ENCODE peak calls at places on chromosomes 1 and 21, in ten cellular contexts. One of them, this sample, is unnamed.

GRCh38 chr1:215539803-215540575 is 27.1 kb upstream of the KCTD3 start:
- DNase-seq in A673: no peak
- DNase-seq in pulmonary artery endothelial cell: no peak
- DNase-seq in kidney epithelial cell: no peak
- DNase-seq in activated CD4-positive, alpha-beta T cell treated with anti-CD3 and anti-CD28 coated beads for 24 hours: no peak
- DNase-seq in stimulated activated CD8-positive, alpha-beta memory T cell treated with anti-CD3 and anti-CD28 coated beads, Interleukin-15, amount 100 ng/mL, for 4 hours: no peak
- DNase-seq in NCI-H2107: no peak
- DNase-seq in fibroblast of the aortic adventitia: peak; percentile 44
- DNase-seq in H9: no peak
- DNase-seq in AG08396: no peak
- DNase-seq in this sample: no peak

GRCh38 chr1:20248954-20249612 is 41.6 kb upstream of the VWA5B1 start:
- DNase-seq in A673: no peak
- DNase-seq in pulmonary artery endothelial cell: no peak
- DNase-seq in kidney epithelial cell: no peak
- DNase-seq in activated CD4-positive, alpha-beta T cell treated with anti-CD3 and anti-CD28 coated beads for 24 hours: peak; percentile 10
- DNase-seq in stimulated activated CD8-positive, alpha-beta memory T cell treated with anti-CD3 and anti-CD28 coated beads, Interleukin-15, amount 100 ng/mL, for 4 hours: no peak
- DNase-seq in NCI-H2107: no peak
- DNase-seq in fibroblast of the aortic adventitia: no peak
- DNase-seq in H9: no peak
- DNase-seq in AG08396: no peak
- DNase-seq in this sample: no peak

GRCh38 chr1:111217183-111217910 is 10.2 kb upstream of the CHI3L2 start:
- DNase-seq in A673: no peak
- DNase-seq in pulmonary artery endothelial cell: no peak
- DNase-seq in kidney epithelial cell: no peak
- DNase-seq in activated CD4-positive, alpha-beta T cell treated with anti-CD3 and anti-CD28 coated beads for 24 hours: no peak
- DNase-seq in stimulated activated CD8-positive, alpha-beta memory T cell treated with anti-CD3 and anti-CD28 coated beads, Interleukin-15, amount 100 ng/mL, for 4 hours: no peak
- DNase-seq in NCI-H2107: no peak
- DNase-seq in fibroblast of the aortic adventitia: no peak
- DNase-seq in H9: no peak
- DNase-seq in AG08396: no peak
- DNase-seq in this sample: no peak

GRCh38 chr1:117147856-117148588 is 26.5 kb upstream of the TRIM45 start:
- DNase-seq in A673: peak; percentile 72
- DNase-seq in pulmonary artery endothelial cell: no peak
- DNase-seq in kidney epithelial cell: no peak
- DNase-seq in activated CD4-positive, alpha-beta T cell treated with anti-CD3 and anti-CD28 coated beads for 24 hours: no peak
- DNase-seq in stimulated activated CD8-positive, alpha-beta memory T cell treated with anti-CD3 and anti-CD28 coated beads, Interleukin-15, amount 100 ng/mL, for 4 hours: no peak
- DNase-seq in NCI-H2107: no peak
- DNase-seq in fibroblast of the aortic adventitia: peak; percentile 70
- DNase-seq in H9: no peak
- DNase-seq in AG08396: no peak
- DNase-seq in this sample: no peak

GRCh38 chr21:45438391-45439145 is 33.6 kb downstream of the COL18A1 start:
- DNase-seq in A673: no peak
- DNase-seq in pulmonary artery endothelial cell: no peak
- DNase-seq in kidney epithelial cell: no peak
- DNase-seq in activated CD4-positive, alpha-beta T cell treated with anti-CD3 and anti-CD28 coated beads for 24 hours: no peak
- DNase-seq in stimulated activated CD8-positive, alpha-beta memory T cell treated with anti-CD3 and anti-CD28 coated beads, Interleukin-15, amount 100 ng/mL, for 4 hours: no peak
- DNase-seq in NCI-H2107: no peak
- DNase-seq in fibroblast of the aortic adventitia: no peak
- DNase-seq in H9: no peak
- DNase-seq in AG08396: no peak
- DNase-seq in this sample: no peak

GRCh38 chr1:151399890-151400235 is 490 bp downstream of the PSMB4 start:
- DNase-seq in A673: peak; percentile 42
- DNase-seq in pulmonary artery endothelial cell: no peak
- DNase-seq in kidney epithelial cell: no peak
- DNase-seq in activated CD4-positive, alpha-beta T cell treated with anti-CD3 and anti-CD28 coated beads for 24 hours: no peak
- DNase-seq in stimulated activated CD8-positive, alpha-beta memory T cell treated with anti-CD3 and anti-CD28 coated beads, Interleukin-15, amount 100 ng/mL, for 4 hours: no peak
- DNase-seq in NCI-H2107: no peak
- DNase-seq in fibroblast of the aortic adventitia: peak; percentile 29
- DNase-seq in H9: no peak
- DNase-seq in AG08396: peak; percentile 30
- DNase-seq in this sample: no peak

GRCh38 chr1:86906419-86906818 is 7.5 kb downstream of the SELENOF start:
- DNase-seq in A673: peak; percentile 52
- DNase-seq in pulmonary artery endothelial cell: no peak
- DNase-seq in kidney epithelial cell: no peak
- DNase-seq in activated CD4-positive, alpha-beta T cell treated with anti-CD3 and anti-CD28 coated beads for 24 hours: no peak
- DNase-seq in stimulated activated CD8-positive, alpha-beta memory T cell treated with anti-CD3 and anti-CD28 coated beads, Interleukin-15, amount 100 ng/mL, for 4 hours: no peak
- DNase-seq in NCI-H2107: no peak
- DNase-seq in fibroblast of the aortic adventitia: no peak
- DNase-seq in H9: no peak
- DNase-seq in AG08396: no peak
- DNase-seq in this sample: no peak

GRCh38 chr1:117512728-117513321 is 93.0 kb upstream of the TENT5C start:
- DNase-seq in A673: peak; percentile 26
- DNase-seq in pulmonary artery endothelial cell: no peak
- DNase-seq in kidney epithelial cell: no peak
- DNase-seq in activated CD4-positive, alpha-beta T cell treated with anti-CD3 and anti-CD28 coated beads for 24 hours: no peak
- DNase-seq in stimulated activated CD8-positive, alpha-beta memory T cell treated with anti-CD3 and anti-CD28 coated beads, Interleukin-15, amount 100 ng/mL, for 4 hours: no peak
- DNase-seq in NCI-H2107: no peak
- DNase-seq in fibroblast of the aortic adventitia: peak; percentile 62
- DNase-seq in H9: no peak
- DNase-seq in AG08396: peak; percentile 8
- DNase-seq in this sample: no peak

GRCh38 chr1:202133016-202133415 is 10.3 kb downstream of the GPR37L1 start:
- DNase-seq in A673: no peak
- DNase-seq in pulmonary artery endothelial cell: no peak
- DNase-seq in kidney epithelial cell: no peak
- DNase-seq in activated CD4-positive, alpha-beta T cell treated with anti-CD3 and anti-CD28 coated beads for 24 hours: no peak
- DNase-seq in stimulated activated CD8-positive, alpha-beta memory T cell treated with anti-CD3 and anti-CD28 coated beads, Interleukin-15, amount 100 ng/mL, for 4 hours: no peak
- DNase-seq in NCI-H2107: no peak
- DNase-seq in fibroblast of the aortic adventitia: no peak
- DNase-seq in H9: no peak
- DNase-seq in AG08396: no peak
- DNase-seq in this sample: no peak

GRCh38 chr1:43357251-43357650 is 1.5 kb upstream of the CDC20 start:
- DNase-seq in A673: no peak
- DNase-seq in pulmonary artery endothelial cell: no peak
- DNase-seq in kidney epithelial cell: no peak
- DNase-seq in activated CD4-positive, alpha-beta T cell treated with anti-CD3 and anti-CD28 coated beads for 24 hours: no peak
- DNase-seq in stimulated activated CD8-positive, alpha-beta memory T cell treated with anti-CD3 and anti-CD28 coated beads, Interleukin-15, amount 100 ng/mL, for 4 hours: no peak
- DNase-seq in NCI-H2107: no peak
- DNase-seq in fibroblast of the aortic adventitia: no peak
- DNase-seq in H9: no peak
- DNase-seq in AG08396: no peak
- DNase-seq in this sample: no peak

GRCh38 chr1:240029418-240029817 is 62.3 kb upstream of the FMN2 start:
- DNase-seq in A673: no peak
- DNase-seq in pulmonary artery endothelial cell: no peak
- DNase-seq in kidney epithelial cell: no peak
- DNase-seq in activated CD4-positive, alpha-beta T cell treated with anti-CD3 and anti-CD28 coated beads for 24 hours: no peak
- DNase-seq in stimulated activated CD8-positive, alpha-beta memory T cell treated with anti-CD3 and anti-CD28 coated beads, Interleukin-15, amount 100 ng/mL, for 4 hours: no peak
- DNase-seq in NCI-H2107: no peak
- DNase-seq in fibroblast of the aortic adventitia: peak; percentile 7
- DNase-seq in H9: no peak
- DNase-seq in AG08396: no peak
- DNase-seq in this sample: no peak

GRCh38 chr1:201982923-201983805 is 716 bp downstream of the RNPEP start:
- DNase-seq in A673: peak; percentile 55
- DNase-seq in pulmonary artery endothelial cell: no peak
- DNase-seq in kidney epithelial cell: no peak
- DNase-seq in activated CD4-positive, alpha-beta T cell treated with anti-CD3 and anti-CD28 coated beads for 24 hours: peak; percentile 28
- DNase-seq in stimulated activated CD8-positive, alpha-beta memory T cell treated with anti-CD3 and anti-CD28 coated beads, Interleukin-15, amount 100 ng/mL, for 4 hours: peak; percentile 23
- DNase-seq in NCI-H2107: no peak
- DNase-seq in fibroblast of the aortic adventitia: peak; percentile 81
- DNase-seq in H9: peak; percentile 70
- DNase-seq in AG08396: peak; percentile 89
- DNase-seq in this sample: peak; percentile 54

GRCh38 chr21:39556176-39556575 is 56.6 kb upstream of the B3GALT5 start:
- DNase-seq in A673: no peak
- DNase-seq in pulmonary artery endothelial cell: no peak
- DNase-seq in kidney epithelial cell: no peak
- DNase-seq in activated CD4-positive, alpha-beta T cell treated with anti-CD3 and anti-CD28 coated beads for 24 hours: no peak
- DNase-seq in stimulated activated CD8-positive, alpha-beta memory T cell treated with anti-CD3 and anti-CD28 coated beads, Interleukin-15, amount 100 ng/mL, for 4 hours: no peak
- DNase-seq in NCI-H2107: peak; percentile 7
- DNase-seq in fibroblast of the aortic adventitia: no peak
- DNase-seq in H9: peak; percentile 54
- DNase-seq in AG08396: no peak
- DNase-seq in this sample: no peak

GRCh38 chr1:23424171-23424959 is at the start of gene TCEA3:
- DNase-seq in A673: peak; percentile 24
- DNase-seq in pulmonary artery endothelial cell: no peak
- DNase-seq in kidney epithelial cell: no peak
- DNase-seq in activated CD4-positive, alpha-beta T cell treated with anti-CD3 and anti-CD28 coated beads for 24 hours: peak; percentile 4
- DNase-seq in stimulated activated CD8-positive, alpha-beta memory T cell treated with anti-CD3 and anti-CD28 coated beads, Interleukin-15, amount 100 ng/mL, for 4 hours: peak; percentile 14
- DNase-seq in NCI-H2107: no peak
- DNase-seq in fibroblast of the aortic adventitia: no peak
- DNase-seq in H9: peak; percentile 44
- DNase-seq in AG08396: peak; percentile 73
- DNase-seq in this sample: peak; percentile 39

GRCh38 chr1:240503558-240503957 is 108.4 kb downstream of the GREM2 start:
- DNase-seq in A673: no peak
- DNase-seq in pulmonary artery endothelial cell: no peak
- DNase-seq in kidney epithelial cell: no peak
- DNase-seq in activated CD4-positive, alpha-beta T cell treated with anti-CD3 and anti-CD28 coated beads for 24 hours: no peak
- DNase-seq in stimulated activated CD8-positive, alpha-beta memory T cell treated with anti-CD3 and anti-CD28 coated beads, Interleukin-15, amount 100 ng/mL, for 4 hours: no peak
- DNase-seq in NCI-H2107: no peak
- DNase-seq in fibroblast of the aortic adventitia: no peak
- DNase-seq in H9: no peak
- DNase-seq in AG08396: no peak
- DNase-seq in this sample: no peak

GRCh38 chr21:16709866-16710550 is 802.8 kb upstream of the CXADR start:
- DNase-seq in A673: no peak
- DNase-seq in pulmonary artery endothelial cell: no peak
- DNase-seq in kidney epithelial cell: no peak
- DNase-seq in activated CD4-positive, alpha-beta T cell treated with anti-CD3 and anti-CD28 coated beads for 24 hours: no peak
- DNase-seq in stimulated activated CD8-positive, alpha-beta memory T cell treated with anti-CD3 and anti-CD28 coated beads, Interleukin-15, amount 100 ng/mL, for 4 hours: no peak
- DNase-seq in NCI-H2107: no peak
- DNase-seq in fibroblast of the aortic adventitia: peak; percentile 95
- DNase-seq in H9: no peak
- DNase-seq in AG08396: no peak
- DNase-seq in this sample: no peak

GRCh38 chr1:234601217-234602017 is 8.6 kb downstream of the IRF2BP2 start:
- DNase-seq in A673: peak; percentile 63
- DNase-seq in pulmonary artery endothelial cell: no peak
- DNase-seq in kidney epithelial cell: no peak
- DNase-seq in activated CD4-positive, alpha-beta T cell treated with anti-CD3 and anti-CD28 coated beads for 24 hours: no peak
- DNase-seq in stimulated activated CD8-positive, alpha-beta memory T cell treated with anti-CD3 and anti-CD28 coated beads, Interleukin-15, amount 100 ng/mL, for 4 hours: no peak
- DNase-seq in NCI-H2107: no peak
- DNase-seq in fibroblast of the aortic adventitia: peak; percentile 69
- DNase-seq in H9: no peak
- DNase-seq in AG08396: no peak
- DNase-seq in this sample: no peak

GRCh38 chr1:160117709-160118183 is 2.2 kb downstream of the ATP1A2 start:
- DNase-seq in A673: no peak
- DNase-seq in pulmonary artery endothelial cell: no peak
- DNase-seq in kidney epithelial cell: no peak
- DNase-seq in activated CD4-positive, alpha-beta T cell treated with anti-CD3 and anti-CD28 coated beads for 24 hours: no peak
- DNase-seq in stimulated activated CD8-positive, alpha-beta memory T cell treated with anti-CD3 and anti-CD28 coated beads, Interleukin-15, amount 100 ng/mL, for 4 hours: no peak
- DNase-seq in NCI-H2107: no peak
- DNase-seq in fibroblast of the aortic adventitia: peak; percentile 68
- DNase-seq in H9: no peak
- DNase-seq in AG08396: peak; percentile 50
- DNase-seq in this sample: no peak

GRCh38 chr1:177164380-177165068 is at the start of gene ASTN1:
- DNase-seq in A673: no peak
- DNase-seq in pulmonary artery endothelial cell: no peak
- DNase-seq in kidney epithelial cell: no peak
- DNase-seq in activated CD4-positive, alpha-beta T cell treated with anti-CD3 and anti-CD28 coated beads for 24 hours: no peak
- DNase-seq in stimulated activated CD8-positive, alpha-beta memory T cell treated with anti-CD3 and anti-CD28 coated beads, Interleukin-15, amount 100 ng/mL, for 4 hours: no peak
- DNase-seq in NCI-H2107: no peak
- DNase-seq in fibroblast of the aortic adventitia: no peak
- DNase-seq in H9: peak; percentile 61
- DNase-seq in AG08396: peak; percentile 24
- DNase-seq in this sample: no peak

GRCh38 chr1:159959451-159959850 is 5.4 kb upstream of the SLAMF9 start:
- DNase-seq in A673: no peak
- DNase-seq in pulmonary artery endothelial cell: no peak
- DNase-seq in kidney epithelial cell: peak; percentile 14
- DNase-seq in activated CD4-positive, alpha-beta T cell treated with anti-CD3 and anti-CD28 coated beads for 24 hours: no peak
- DNase-seq in stimulated activated CD8-positive, alpha-beta memory T cell treated with anti-CD3 and anti-CD28 coated beads, Interleukin-15, amount 100 ng/mL, for 4 hours: no peak
- DNase-seq in NCI-H2107: no peak
- DNase-seq in fibroblast of the aortic adventitia: peak; percentile 55
- DNase-seq in H9: peak; percentile 31
- DNase-seq in AG08396: no peak
- DNase-seq in this sample: no peak

GRCh38 chr1:151756291-151756690 is 7.0 kb downstream of the MRPL9 start:
- DNase-seq in A673: no peak
- DNase-seq in pulmonary artery endothelial cell: peak; percentile 10
- DNase-seq in kidney epithelial cell: no peak
- DNase-seq in activated CD4-positive, alpha-beta T cell treated with anti-CD3 and anti-CD28 coated beads for 24 hours: no peak
- DNase-seq in stimulated activated CD8-positive, alpha-beta memory T cell treated with anti-CD3 and anti-CD28 coated beads, Interleukin-15, amount 100 ng/mL, for 4 hours: no peak
- DNase-seq in NCI-H2107: no peak
- DNase-seq in fibroblast of the aortic adventitia: peak; percentile 36
- DNase-seq in H9: no peak
- DNase-seq in AG08396: peak; percentile 48
- DNase-seq in this sample: no peak

GRCh38 chr1:66070491-66070890 is 277.8 kb downstream of the PDE4B start:
- DNase-seq in A673: no peak
- DNase-seq in pulmonary artery endothelial cell: peak; percentile 7
- DNase-seq in kidney epithelial cell: no peak
- DNase-seq in activated CD4-positive, alpha-beta T cell treated with anti-CD3 and anti-CD28 coated beads for 24 hours: no peak
- DNase-seq in stimulated activated CD8-positive, alpha-beta memory T cell treated with anti-CD3 and anti-CD28 coated beads, Interleukin-15, amount 100 ng/mL, for 4 hours: no peak
- DNase-seq in NCI-H2107: no peak
- DNase-seq in fibroblast of the aortic adventitia: no peak
- DNase-seq in H9: no peak
- DNase-seq in AG08396: no peak
- DNase-seq in this sample: no peak

GRCh38 chr1:200518524-200518923 is 102.0 kb downstream of the KIF14 start:
- DNase-seq in A673: no peak
- DNase-seq in pulmonary artery endothelial cell: no peak
- DNase-seq in kidney epithelial cell: no peak
- DNase-seq in activated CD4-positive, alpha-beta T cell treated with anti-CD3 and anti-CD28 coated beads for 24 hours: no peak
- DNase-seq in stimulated activated CD8-positive, alpha-beta memory T cell treated with anti-CD3 and anti-CD28 coated beads, Interleukin-15, amount 100 ng/mL, for 4 hours: no peak
- DNase-seq in NCI-H2107: no peak
- DNase-seq in fibroblast of the aortic adventitia: no peak
- DNase-seq in H9: no peak
- DNase-seq in AG08396: no peak
- DNase-seq in this sample: no peak

GRCh38 chr1:2322593-2323295 is 68.6 kb downstream of the MORN1 start:
- DNase-seq in A673: no peak
- DNase-seq in pulmonary artery endothelial cell: no peak
- DNase-seq in kidney epithelial cell: no peak
- DNase-seq in activated CD4-positive, alpha-beta T cell treated with anti-CD3 and anti-CD28 coated beads for 24 hours: no peak
- DNase-seq in stimulated activated CD8-positive, alpha-beta memory T cell treated with anti-CD3 and anti-CD28 coated beads, Interleukin-15, amount 100 ng/mL, for 4 hours: no peak
- DNase-seq in NCI-H2107: no peak
- DNase-seq in fibroblast of the aortic adventitia: no peak
- DNase-seq in H9: no peak
- DNase-seq in AG08396: peak; percentile 77
- DNase-seq in this sample: no peak

GRCh38 chr1:236685205-236685916 is 938 bp upstream of the ACTN2 start:
- DNase-seq in A673: no peak
- DNase-seq in pulmonary artery endothelial cell: no peak
- DNase-seq in kidney epithelial cell: no peak
- DNase-seq in activated CD4-positive, alpha-beta T cell treated with anti-CD3 and anti-CD28 coated beads for 24 hours: no peak
- DNase-seq in stimulated activated CD8-positive, alpha-beta memory T cell treated with anti-CD3 and anti-CD28 coated beads, Interleukin-15, amount 100 ng/mL, for 4 hours: no peak
- DNase-seq in NCI-H2107: no peak
- DNase-seq in fibroblast of the aortic adventitia: no peak
- DNase-seq in H9: no peak
- DNase-seq in AG08396: no peak
- DNase-seq in this sample: no peak

GRCh38 chr1:45477646-45478045 is 13.3 kb downstream of the TESK2 start:
- DNase-seq in A673: no peak
- DNase-seq in pulmonary artery endothelial cell: no peak
- DNase-seq in kidney epithelial cell: no peak
- DNase-seq in activated CD4-positive, alpha-beta T cell treated with anti-CD3 and anti-CD28 coated beads for 24 hours: no peak
- DNase-seq in stimulated activated CD8-positive, alpha-beta memory T cell treated with anti-CD3 and anti-CD28 coated beads, Interleukin-15, amount 100 ng/mL, for 4 hours: no peak
- DNase-seq in NCI-H2107: no peak
- DNase-seq in fibroblast of the aortic adventitia: no peak
- DNase-seq in H9: no peak
- DNase-seq in AG08396: no peak
- DNase-seq in this sample: no peak

GRCh38 chr1:32984090-32984828 is 19.6 kb upstream of the RNF19B start:
- DNase-seq in A673: no peak
- DNase-seq in pulmonary artery endothelial cell: no peak
- DNase-seq in kidney epithelial cell: no peak
- DNase-seq in activated CD4-positive, alpha-beta T cell treated with anti-CD3 and anti-CD28 coated beads for 24 hours: no peak
- DNase-seq in stimulated activated CD8-positive, alpha-beta memory T cell treated with anti-CD3 and anti-CD28 coated beads, Interleukin-15, amount 100 ng/mL, for 4 hours: no peak
- DNase-seq in NCI-H2107: no peak
- DNase-seq in fibroblast of the aortic adventitia: peak; percentile 70
- DNase-seq in H9: peak; percentile 83
- DNase-seq in AG08396: peak; percentile 70
- DNase-seq in this sample: no peak

GRCh38 chr1:59077739-59078503 is 219.0 kb upstream of the FGGY start:
- DNase-seq in A673: peak; percentile 78
- DNase-seq in pulmonary artery endothelial cell: no peak
- DNase-seq in kidney epithelial cell: no peak
- DNase-seq in activated CD4-positive, alpha-beta T cell treated with anti-CD3 and anti-CD28 coated beads for 24 hours: no peak
- DNase-seq in stimulated activated CD8-positive, alpha-beta memory T cell treated with anti-CD3 and anti-CD28 coated beads, Interleukin-15, amount 100 ng/mL, for 4 hours: no peak
- DNase-seq in NCI-H2107: peak; percentile 84
- DNase-seq in fibroblast of the aortic adventitia: no peak
- DNase-seq in H9: peak; percentile 74
- DNase-seq in AG08396: no peak
- DNase-seq in this sample: no peak

This sample was measured in GM12891.